ENCODE peak calls at places on chromosomes 6 and 20, in five cellular contexts. K is RCC 7860, U is ACHN, X is GM23338, H is fibroblast of gingiva. E is an unnamed sample.
A peak's percentile ranks its signal among the peaks of the same experiment; 100 is the strongest.

GRCh38 chr20:22909436-22909835 is 125.7 kb upstream of the SSTR4 start:
- DNase-seq in X (no peak), H (no peak), U (no peak), K (no peak), E (no peak)

GRCh38 chr6:37522836-37523235 is 23.1 kb upstream of the CCDC167 start:
- DNase-seq in X (no peak), U (no peak), K (no peak), H (no peak), E (no peak)

GRCh38 chr6:4804095-4804494 is 27.9 kb downstream of the CDYL start:
- DNase-seq in H (no peak), X (peak; percentile 37), K (no peak), U (peak; percentile 16), E (no peak)

GRCh38 chr6:159038914-159039884 is 5.6 kb downstream of the TAGAP start:
- DNase-seq in H (no peak), X (no peak), K (no peak), U (no peak), E (no peak)

GRCh38 chr6:165729307-165729936 is 66.4 kb upstream of the PDE10A start:
- DNase-seq in U (peak; percentile 40), K (no peak), X (peak; percentile 67), H (no peak), E (peak; percentile 15)

GRCh38 chr6:154408906-154409500 is 52.4 kb upstream of the IPCEF1 start:
- DNase-seq in H (peak; percentile 40), U (peak; percentile 44), K (no peak), X (peak; percentile 23), E (no peak)

GRCh38 chr20:14062786-14063185 is 67.5 kb downstream of the MACROD2 start:
- DNase-seq in K (no peak), X (no peak), U (no peak), H (peak; percentile 27), E (no peak)

GRCh38 chr6:123589973-123590372 is 46.8 kb downstream of the TRDN start:
- DNase-seq in X (peak; percentile 25), U (no peak), H (no peak), K (no peak), E (no peak)

GRCh38 chr6:26438000-26438399 is 2.3 kb upstream of the BTN3A3 start:
- DNase-seq in U (no peak), K (no peak), H (no peak), X (no peak), E (no peak)

GRCh38 chr6:56719310-56719709 is 76.6 kb upstream of the DST start:
- DNase-seq in U (no peak), H (no peak), X (no peak), K (no peak), E (no peak)

GRCh38 chr20:884983-885952 is 30.9 kb downstream of the ANGPT4 start:
- DNase-seq in X (peak; percentile 93), H (peak; percentile 58), U (peak; percentile 61), K (no peak), E (no peak)

GRCh38 chr6:168196385-168196860 is 117.4 kb upstream of the FRMD1 start:
- DNase-seq in H (no peak), U (no peak), X (no peak), K (no peak), E (no peak)

GRCh38 chr6:90162648-90163409 is 133.8 kb downstream of the BACH2 start:
- DNase-seq in H (no peak), X (no peak), U (no peak), K (no peak), E (no peak)

GRCh38 chr20:56995635-56996075 is 270.8 kb downstream of the BMP7 start:
- DNase-seq in H (no peak), X (peak; percentile 86), U (no peak), K (no peak), E (peak; percentile 22)

GRCh38 chr6:26224940-26225847 is 138.0 kb downstream of the HFE start:
- DNase-seq in X (peak; percentile 84), H (peak; percentile 86), K (no peak), U (peak; percentile 69), E (no peak)

GRCh38 chr20:24502184-24502583 is 32.8 kb downstream of the SYNDIG1 start:
- DNase-seq in X (no peak), H (peak; percentile 40), K (peak; percentile 36), U (no peak), E (peak; percentile 25)